ENCODE peak calls at places on chromosomes 11 and 22, in eight cellular contexts. One of them, this sample, is unnamed. For H3K27me3, the result is how much of the 10 kb centered on the place peaks cover.

GRCh38 chr22:49010086-49010863 is 817.4 kb downstream of the BRD1 start:
- DNase-seq in AG04450: no peak
- DNase-seq in small intestine: no peak
- DNase-seq in H1: no peak
- DNase-seq in left ventricle myocardium inferior: no peak
- DNase-seq in endodermal cell: peak
- DNase-seq in hepatocyte: no peak
- DNase-seq in lung: no peak
- DNase-seq in this sample: no peak

GRCh38 chr22:30701872-30702271 is 7.2 kb downstream of the OSBP2 start:
- DNase-seq in hepatocyte: no peak
- DNase-seq in lung: no peak
- DNase-seq in AG04450: peak
- DNase-seq in left ventricle myocardium inferior: no peak
- DNase-seq in endodermal cell: no peak
- DNase-seq in small intestine: no peak
- DNase-seq in H1: no peak
- DNase-seq in this sample: no peak

GRCh38 chr11:15307600-15307999 is 192.9 kb downstream of the INSC start:
- DNase-seq in left ventricle myocardium inferior: no peak
- DNase-seq in lung: no peak
- DNase-seq in H1: peak
- DNase-seq in small intestine: no peak
- DNase-seq in hepatocyte: no peak
- DNase-seq in AG04450: no peak
- DNase-seq in endodermal cell: peak
- DNase-seq in this sample: peak

GRCh38 chr11:35138949-35139881 is at the start of gene CD44:
- DNase-seq in AG04450: peak
- DNase-seq in endodermal cell: peak
- DNase-seq in left ventricle myocardium inferior: peak
- DNase-seq in H1: no peak
- DNase-seq in small intestine: peak
- DNase-seq in hepatocyte: peak
- DNase-seq in lung: peak
- DNase-seq in this sample: peak

GRCh38 chr11:85746640-85747039 is 60.6 kb upstream of the CCDC89 start:
- DNase-seq in AG04450: no peak
- DNase-seq in small intestine: no peak
- DNase-seq in endodermal cell: no peak
- DNase-seq in left ventricle myocardium inferior: no peak
- DNase-seq in lung: no peak
- DNase-seq in H1: no peak
- DNase-seq in hepatocyte: no peak
- DNase-seq in this sample: no peak

GRCh38 chr22:38068641-38069371 is 11.6 kb downstream of the PICK1 start:
- DNase-seq in lung: no peak
- DNase-seq in AG04450: no peak
- DNase-seq in small intestine: no peak
- DNase-seq in endodermal cell: no peak
- DNase-seq in hepatocyte: no peak
- DNase-seq in H1: no peak
- DNase-seq in left ventricle myocardium inferior: no peak
- DNase-seq in this sample: no peak

GRCh38 chr22:49271831-49272230 is 555.8 kb downstream of the BRD1 start:
- DNase-seq in H1: no peak
- DNase-seq in hepatocyte: no peak
- DNase-seq in left ventricle myocardium inferior: no peak
- DNase-seq in AG04450: no peak
- DNase-seq in endodermal cell: peak
- DNase-seq in lung: no peak
- DNase-seq in small intestine: no peak
- DNase-seq in this sample: no peak

GRCh38 chr11:31820438-31820818 is 9.3 kb upstream of the PAX6 start:
- DNase-seq in hepatocyte: no peak
- DNase-seq in left ventricle myocardium inferior: no peak
- DNase-seq in AG04450: no peak
- DNase-seq in H1: no peak
- DNase-seq in small intestine: no peak
- DNase-seq in endodermal cell: no peak
- DNase-seq in lung: no peak
- DNase-seq in this sample: no peak

GRCh38 chr11:114131366-114131963 is 72.0 kb downstream of the ZBTB16 start:
- DNase-seq in hepatocyte: no peak
- DNase-seq in H1: no peak
- DNase-seq in endodermal cell: no peak
- DNase-seq in left ventricle myocardium inferior: no peak
- DNase-seq in AG04450: no peak
- DNase-seq in lung: no peak
- DNase-seq in small intestine: no peak
- DNase-seq in this sample: no peak

GRCh38 chr22:24043957-24044356 is 32.9 kb downstream of the CABIN1 start:
- DNase-seq in small intestine: no peak
- DNase-seq in AG04450: no peak
- DNase-seq in H1: no peak
- DNase-seq in hepatocyte: no peak
- DNase-seq in left ventricle myocardium inferior: no peak
- DNase-seq in endodermal cell: no peak
- DNase-seq in lung: no peak
- DNase-seq in this sample: no peak

GRCh38 chr11:77886401-77886800 is 65.5 kb downstream of the AAMDC start:
- DNase-seq in endodermal cell: no peak
- DNase-seq in AG04450: no peak
- DNase-seq in hepatocyte: no peak
- DNase-seq in small intestine: no peak
- DNase-seq in lung: no peak
- DNase-seq in H1: no peak
- DNase-seq in left ventricle myocardium inferior: no peak
- DNase-seq in this sample: no peak

GRCh38 chr22:23789638-23790037 is 2.9 kb downstream of the SMARCB1 start:
- DNase-seq in endodermal cell: peak
- DNase-seq in H1: no peak
- DNase-seq in left ventricle myocardium inferior: no peak
- DNase-seq in AG04450: no peak
- DNase-seq in lung: no peak
- DNase-seq in hepatocyte: no peak
- DNase-seq in small intestine: no peak
- DNase-seq in this sample: no peak

GRCh38 chr11:74024630-74025029 is 15.7 kb upstream of the UCP3 start:
- DNase-seq in small intestine: no peak
- DNase-seq in endodermal cell: no peak
- DNase-seq in lung: peak
- DNase-seq in H1: no peak
- DNase-seq in left ventricle myocardium inferior: peak
- DNase-seq in AG04450: peak
- DNase-seq in hepatocyte: peak
- DNase-seq in this sample: no peak

GRCh38 chr11:27524155-27524554 is 17.6 kb upstream of the LIN7C start:
- DNase-seq in small intestine: no peak
- DNase-seq in H1: no peak
- DNase-seq in hepatocyte: no peak
- DNase-seq in AG04450: no peak
- DNase-seq in endodermal cell: peak
- DNase-seq in lung: no peak
- DNase-seq in left ventricle myocardium inferior: no peak
- DNase-seq in this sample: peak

GRCh38 chr22:37228106-37229011 is 15.7 kb downstream of the RAC2 start:
- DNase-seq in small intestine: no peak
- DNase-seq in endodermal cell: no peak
- DNase-seq in left ventricle myocardium inferior: peak
- DNase-seq in hepatocyte: peak
- DNase-seq in lung: no peak
- DNase-seq in H1: no peak
- DNase-seq in AG04450: no peak
- DNase-seq in this sample: no peak

GRCh38 chr22:19755722-19756287 is 4.8 kb upstream of the TBX1 start:
- DNase-seq in hepatocyte: no peak
- DNase-seq in H1: no peak
- DNase-seq in endodermal cell: peak
- DNase-seq in AG04450: no peak
- DNase-seq in left ventricle myocardium inferior: no peak
- DNase-seq in small intestine: no peak
- DNase-seq in lung: no peak
- DNase-seq in this sample: no peak
- H3K27me3 ChIP-seq in hepatocyte: half or more
- H3K27me3 ChIP-seq in H1: half or more
- H3K27me3 ChIP-seq in endodermal cell: half or more
- H3K27me3 ChIP-seq in AG04450: half or more
- H3K27me3 ChIP-seq in left ventricle myocardium inferior: half or more
- H3K27me3 ChIP-seq in small intestine: under half
- H3K27me3 ChIP-seq in lung: under half
- H3K27me3 ChIP-seq in this sample: half or more

DNA sequence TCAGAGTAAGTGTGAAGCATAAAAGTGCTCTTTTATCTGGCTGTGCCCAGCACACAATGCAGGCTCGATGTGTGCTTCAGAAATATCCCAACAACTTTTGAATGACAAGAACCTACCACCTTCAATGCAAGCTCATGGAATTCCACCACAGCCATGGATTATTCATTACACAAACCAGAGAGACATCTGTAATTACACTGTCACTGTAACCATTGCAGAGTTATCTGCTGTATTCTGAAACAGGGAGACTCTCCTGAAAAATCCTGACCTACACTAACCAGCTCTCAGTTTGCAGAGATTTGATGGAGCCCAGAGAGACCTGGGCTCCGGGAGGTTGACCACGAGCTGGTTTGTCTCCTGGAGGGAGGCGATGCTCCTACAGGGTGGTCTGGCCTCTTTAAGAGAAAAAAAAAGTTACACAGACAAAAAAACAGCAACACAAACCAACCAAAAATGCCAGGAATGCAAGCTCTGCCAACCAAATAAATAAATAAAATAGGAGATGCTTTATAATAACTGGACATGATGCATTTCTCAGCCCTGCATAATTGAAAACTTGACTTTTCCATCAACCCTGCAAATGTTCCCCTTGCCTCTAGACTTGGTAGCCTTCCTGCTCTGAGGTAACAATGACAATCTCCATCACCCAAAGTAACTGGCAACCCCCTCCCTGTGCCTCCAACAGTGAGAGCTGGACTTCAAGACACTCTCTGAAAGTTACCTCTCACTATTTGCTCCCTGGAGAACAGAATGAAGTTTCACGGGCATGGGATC is 69.7 kb downstream of the ETS1 start:
- DNase-seq in AG04450: no peak
- DNase-seq in left ventricle myocardium inferior: no peak
- DNase-seq in endodermal cell: no peak
- DNase-seq in lung: no peak
- DNase-seq in H1: no peak
- DNase-seq in small intestine: no peak
- DNase-seq in hepatocyte: no peak
- DNase-seq in this sample: no peak
- H3K4me3 ChIP-seq in AG04450: peak
- H3K4me3 ChIP-seq in left ventricle myocardium inferior: peak
- H3K4me3 ChIP-seq in endodermal cell: no peak
- H3K4me3 ChIP-seq in lung: no peak
- H3K4me3 ChIP-seq in H1: no peak
- H3K4me3 ChIP-seq in small intestine: peak
- H3K4me3 ChIP-seq in hepatocyte: no peak
- H3K4me3 ChIP-seq in this sample: no peak

GRCh38 chr11:117464778-117465177 is 137.1 kb downstream of the CEP164 start:
- DNase-seq in hepatocyte: no peak
- DNase-seq in left ventricle myocardium inferior: no peak
- DNase-seq in small intestine: no peak
- DNase-seq in AG04450: no peak
- DNase-seq in lung: no peak
- DNase-seq in endodermal cell: no peak
- DNase-seq in H1: no peak
- DNase-seq in this sample: no peak

GRCh38 chr11:117462183-117462574 is 134.5 kb downstream of the CEP164 start:
- DNase-seq in hepatocyte: no peak
- DNase-seq in H1: no peak
- DNase-seq in endodermal cell: no peak
- DNase-seq in lung: no peak
- DNase-seq in AG04450: no peak
- DNase-seq in small intestine: no peak
- DNase-seq in left ventricle myocardium inferior: no peak
- DNase-seq in this sample: no peak

GRCh38 chr11:117461396-117462182 is 133.9 kb downstream of the CEP164 start:
- DNase-seq in H1: no peak
- DNase-seq in lung: no peak
- DNase-seq in AG04450: no peak
- DNase-seq in small intestine: no peak
- DNase-seq in left ventricle myocardium inferior: no peak
- DNase-seq in endodermal cell: no peak
- DNase-seq in hepatocyte: no peak
- DNase-seq in this sample: no peak

GRCh38 chr11:117465236-117465997 is 137.8 kb downstream of the CEP164 start:
- DNase-seq in H1: no peak
- DNase-seq in AG04450: no peak
- DNase-seq in lung: no peak
- DNase-seq in left ventricle myocardium inferior: no peak
- DNase-seq in endodermal cell: peak
- DNase-seq in hepatocyte: no peak
- DNase-seq in small intestine: no peak
- DNase-seq in this sample: no peak

GRCh38 chr11:117462848-117463247 is 135.2 kb downstream of the CEP164 start:
- DNase-seq in endodermal cell: no peak
- DNase-seq in H1: no peak
- DNase-seq in AG04450: no peak
- DNase-seq in left ventricle myocardium inferior: no peak
- DNase-seq in small intestine: no peak
- DNase-seq in hepatocyte: no peak
- DNase-seq in lung: no peak
- DNase-seq in this sample: no peak
- H3K27me3 ChIP-seq in endodermal cell: under half
- H3K27me3 ChIP-seq in H1: under half
- H3K27me3 ChIP-seq in AG04450: under half
- H3K27me3 ChIP-seq in left ventricle myocardium inferior: under half
- H3K27me3 ChIP-seq in small intestine: under half
- H3K27me3 ChIP-seq in hepatocyte: under half
- H3K27me3 ChIP-seq in lung: under half
- H3K27me3 ChIP-seq in this sample: under half

GRCh38 chr11:130031945-130032344 is 29.3 kb upstream of the PRDM10 start:
- DNase-seq in lung: no peak
- DNase-seq in left ventricle myocardium inferior: no peak
- DNase-seq in small intestine: no peak
- DNase-seq in hepatocyte: no peak
- DNase-seq in endodermal cell: no peak
- DNase-seq in H1: no peak
- DNase-seq in AG04450: no peak
- DNase-seq in this sample: no peak

GRCh38 chr11:130032931-130033330 is 30.3 kb upstream of the PRDM10 start:
- DNase-seq in left ventricle myocardium inferior: no peak
- DNase-seq in small intestine: no peak
- DNase-seq in endodermal cell: no peak
- DNase-seq in AG04450: no peak
- DNase-seq in hepatocyte: no peak
- DNase-seq in H1: no peak
- DNase-seq in lung: no peak
- DNase-seq in this sample: no peak

GRCh38 chr11:130031056-130031455 is 28.4 kb upstream of the PRDM10 start:
- DNase-seq in hepatocyte: no peak
- DNase-seq in left ventricle myocardium inferior: no peak
- DNase-seq in endodermal cell: no peak
- DNase-seq in AG04450: no peak
- DNase-seq in lung: no peak
- DNase-seq in H1: no peak
- DNase-seq in small intestine: no peak
- DNase-seq in this sample: no peak

GRCh38 chr11:130025371-130025770 is 22.7 kb upstream of the PRDM10 start:
- DNase-seq in AG04450: no peak
- DNase-seq in small intestine: no peak
- DNase-seq in left ventricle myocardium inferior: no peak
- DNase-seq in endodermal cell: no peak
- DNase-seq in H1: no peak
- DNase-seq in hepatocyte: no peak
- DNase-seq in lung: no peak
- DNase-seq in this sample: no peak

GRCh38 chr11:130029137-130029536 is 26.5 kb upstream of the PRDM10 start:
- DNase-seq in lung: no peak
- DNase-seq in left ventricle myocardium inferior: no peak
- DNase-seq in AG04450: no peak
- DNase-seq in endodermal cell: no peak
- DNase-seq in H1: no peak
- DNase-seq in small intestine: no peak
- DNase-seq in hepatocyte: no peak
- DNase-seq in this sample: no peak
- H3K4me3 ChIP-seq in lung: no peak
- H3K4me3 ChIP-seq in left ventricle myocardium inferior: no peak
- H3K4me3 ChIP-seq in AG04450: no peak
- H3K4me3 ChIP-seq in endodermal cell: no peak
- H3K4me3 ChIP-seq in H1: no peak
- H3K4me3 ChIP-seq in small intestine: no peak
- H3K4me3 ChIP-seq in hepatocyte: no peak
- H3K4me3 ChIP-seq in this sample: no peak

This sample was measured in A673.